ENCODE peak calls at places on chromosome 14, in eight cellular contexts. R is HCT116, N is adrenal gland, Z is neural progenitor cell, F is hepatocyte, U is brain microvascular endothelial cell, D is lung, H is psoas muscle. L is an unnamed sample.

GRCh38 chr14:54299393-54300363 is 97.1 kb upstream of the CDKN3 start:
- DNase-seq in D (no peak), R (no peak), U (peak; percentile 37), N (no peak), Z (no peak), F (no peak), H (no peak), L (no peak)

GRCh38 chr14:96904201-96904600 is 107.0 kb downstream of the VRK1 start:
- DNase-seq in D (no peak), Z (no peak), F (no peak), N (no peak), H (no peak), R (no peak), U (no peak), L (no peak)

GRCh38 chr14:83757896-83758295 is 1772.0 kb upstream of the FLRT2 start:
- DNase-seq in R (no peak), D (no peak), H (no peak), U (peak; percentile 18), F (no peak), Z (no peak), N (no peak), L (no peak)

GRCh38 chr14:70032447-70032846 is 153.2 kb downstream of the SMOC1 start:
- DNase-seq in F (no peak), U (no peak), D (no peak), R (no peak), Z (peak; percentile 50), H (no peak), N (no peak), L (no peak)

GRCh38 chr14:25032092-25032784 is 17.7 kb downstream of the STXBP6 start:
- DNase-seq in D (no peak), Z (no peak), F (no peak), H (no peak), R (no peak), U (no peak), N (no peak), L (no peak)

GRCh38 chr14:31945701-31946100 is 131.4 kb upstream of the ARHGAP5 start:
- DNase-seq in N (no peak), U (no peak), F (peak; percentile 24), D (no peak), H (no peak), Z (no peak), R (no peak), L (no peak)

GRCh38 chr14:84144166-84144565 is 1385.8 kb upstream of the FLRT2 start:
- DNase-seq in R (no peak), D (no peak), H (no peak), U (peak; percentile 66), F (no peak), N (no peak), Z (no peak), L (no peak)

GRCh38 chr14:105087308-105087962 is 22.2 kb upstream of the GPR132 start:
- DNase-seq in U (peak; percentile 16), R (no peak), F (peak; percentile 81), Z (peak; percentile 76), H (no peak), D (no peak), N (no peak), L (no peak)

GRCh38 chr14:31858868-31859267 is 218.2 kb upstream of the ARHGAP5 start:
- DNase-seq in U (no peak), H (no peak), F (no peak), N (no peak), D (no peak), Z (no peak), R (no peak), L (no peak)

GRCh38 chr14:104665663-104666522 is 23.5 kb upstream of the INF2 start:
- DNase-seq in R (peak; percentile 91), N (peak; percentile 42), D (no peak), U (no peak), H (no peak), F (peak; percentile 54), Z (peak; percentile 95), L (no peak)

GRCh38 chr14:60878121-60878520 is 102.8 kb downstream of the TRMT5 start:
- DNase-seq in U (no peak), F (no peak), N (no peak), H (no peak), Z (no peak), D (no peak), R (no peak), L (no peak)

GRCh38 chr14:85531141-85531593 is 1.2 kb downstream of the FLRT2 start:
- DNase-seq in Z (peak; percentile 69), N (peak; percentile 47), F (peak; percentile 71), D (no peak), U (peak; percentile 74), H (peak; percentile 56), R (no peak), L (peak; percentile 62)

GRCh38 chr14:21414137-21414631 is 30.4 kb upstream of the SUPT16H start:
- DNase-seq in Z (no peak), F (no peak), N (no peak), D (no peak), H (no peak), U (no peak), R (no peak), L (no peak)

GRCh38 chr14:85122690-85123089 is 407.3 kb upstream of the FLRT2 start:
- DNase-seq in F (no peak), U (peak; percentile 46), R (no peak), Z (no peak), N (no peak), D (no peak), H (no peak), L (no peak)

GRCh38 chr14:67491741-67492504 is 3.4 kb upstream of the TMEM229B start:
- DNase-seq in N (no peak), D (no peak), H (no peak), R (no peak), F (no peak), U (no peak), Z (peak; percentile 62), L (peak; percentile 89)

GRCh38 chr14:63134801-63135200 is 69.4 kb upstream of the RHOJ start:
- DNase-seq in U (peak; percentile 7), R (no peak), D (no peak), N (no peak), Z (peak; percentile 56), F (peak; percentile 27), H (no peak), L (no peak)

GRCh38 chr14:102605026-102605425 is 12.6 kb downstream of the RCOR1 start:
- DNase-seq in R (no peak), D (peak; percentile 37), H (no peak), Z (no peak), N (no peak), F (no peak), U (no peak), L (no peak)

GRCh38 chr14:102602421-102603292 is 10.2 kb downstream of the RCOR1 start:
- DNase-seq in R (no peak), F (no peak), N (no peak), Z (no peak), D (no peak), U (no peak), H (no peak), L (no peak)

GRCh38 chr14:102601378-102601925 is 9.0 kb downstream of the RCOR1 start:
- DNase-seq in H (no peak), F (no peak), D (no peak), Z (no peak), N (no peak), R (no peak), U (no peak), L (no peak)

GRCh38 chr14:102604183-102604582 is 11.7 kb downstream of the RCOR1 start:
- DNase-seq in Z (no peak), N (no peak), D (no peak), R (no peak), H (no peak), U (no peak), F (no peak), L (no peak)

DNA sequence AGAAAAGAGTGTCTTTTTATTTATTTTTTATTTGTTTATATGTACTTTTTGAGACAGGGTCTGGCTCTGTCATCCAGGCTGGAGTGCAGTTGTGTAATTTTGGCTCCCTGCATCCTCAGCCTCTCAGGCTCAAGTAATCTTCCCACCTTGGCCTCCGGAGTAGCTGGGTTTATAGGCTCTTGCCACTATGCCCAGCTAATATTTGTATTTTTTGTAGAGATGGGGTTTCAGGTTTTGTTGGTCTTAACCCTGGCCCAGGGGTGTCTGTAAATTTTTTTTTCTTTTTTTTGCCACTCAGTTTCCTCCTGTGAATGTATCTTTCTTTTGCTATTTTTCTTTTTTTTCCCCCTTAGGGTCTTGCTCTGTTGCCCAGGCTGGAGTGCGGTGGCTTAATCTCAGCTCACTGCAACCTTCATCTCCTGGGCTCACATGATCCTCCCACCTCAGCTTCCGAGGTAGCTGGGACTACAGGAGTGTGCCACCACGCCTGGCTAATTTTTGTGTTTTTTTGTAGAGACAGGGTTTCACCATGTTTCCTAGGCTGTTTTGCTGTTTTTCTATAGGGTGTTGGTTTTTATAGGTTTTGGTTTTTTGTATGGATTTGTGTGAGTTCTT is 11.0 kb downstream of the RCOR1 start:
- DNase-seq in R (no peak), F (no peak), U (no peak), D (peak; percentile 43), N (no peak), H (no peak), Z (no peak), L (no peak)
- TF ChIP-seq CTCF in R (no peak), F (no peak), U (no peak), D (no peak), N (no peak), H (no peak), Z (no peak), L (no peak)

GRCh38 chr14:73942180-73942579 is 7.7 kb downstream of the FAM161B start:
- DNase-seq in U (no peak), H (no peak), D (no peak), N (no peak), R (no peak), Z (no peak), F (no peak), L (no peak)
- H3K27me3 ChIP-seq in U (no peaks in the 10 kb centered on the region), H (no peaks in the 10 kb centered on the region), D (no peaks in the 10 kb centered on the region), N (no peaks in the 10 kb centered on the region), R (no peaks in the 10 kb centered on the region), Z (no peaks in the 10 kb centered on the region), F (peaks cover 6% of the 10 kb centered on the region), L (no peaks in the 10 kb centered on the region)

GRCh38 chr14:100415226-100415625 is 92.1 kb downstream of the SLC25A47 start:
- DNase-seq in F (no peak), D (no peak), Z (no peak), R (no peak), N (no peak), U (no peak), H (no peak), L (no peak)

GRCh38 chr14:100419856-100420255 is 96.7 kb downstream of the SLC25A47 start:
- DNase-seq in D (no peak), R (no peak), N (no peak), U (no peak), H (no peak), Z (peak; percentile 49), F (no peak), L (peak; percentile 48)

GRCh38 chr14:100417466-100417865 is 94.3 kb downstream of the SLC25A47 start:
- DNase-seq in R (peak; percentile 63), D (no peak), Z (peak; percentile 84), N (peak; percentile 92), U (peak; percentile 93), F (peak; percentile 88), H (peak; percentile 39), L (peak; percentile 77)

GRCh38 chr14:100416081-100416480 is 92.9 kb downstream of the SLC25A47 start:
- DNase-seq in H (no peak), F (no peak), U (no peak), Z (no peak), D (no peak), N (no peak), R (no peak), L (no peak)

GRCh38 chr14:100416921-100417451 is 93.8 kb downstream of the SLC25A47 start:
- DNase-seq in N (no peak), Z (no peak), H (no peak), R (no peak), F (peak; percentile 39), D (no peak), U (no peak), L (no peak)
- H3K27ac ChIP-seq in N (peak overlapping the region; percentile 9), Z (no peak overlapping the region), H (no peak overlapping the region), R (peak overlapping the region; percentile 58), F (peak overlapping the region; percentile 67), D (no peak overlapping the region), U (peak overlapping the region; percentile 28), L (no peak overlapping the region)

GRCh38 chr14:87896393-87897380 is 96.3 kb downstream of the GALC start:
- DNase-seq in D (no peak), U (peak; percentile 34), H (no peak), Z (peak; percentile 80), F (peak; percentile 77), R (peak; percentile 24), N (peak; percentile 31), L (no peak)
- TF ChIP-seq CTCF in D (no peak), U (peak; percentile 53), H (peak; percentile 78), Z (peak; percentile 89), F (peak; percentile 91), R (peak; percentile 46), N (peak; percentile 71), L (peak; percentile 22)